ENCODE peak calls at places on chromosomes 2 and 18, in five cellular contexts. F, E, Z, D and W are unnamed samples.

GRCh38 chr18:31603335-31603734 is 11.7 kb downstream of the TTR start:
- DNase-seq in E (no peak), Z (no peak), D (no peak), F (no peak), W (no peak)

GRCh38 chr2:120604767-120605166 is 130.9 kb upstream of the GLI2 start:
- DNase-seq in D (no peak), F (no peak), Z (no peak), E (no peak), W (peak)

GRCh38 chr2:143720093-143720664 is 591.0 kb downstream of the ARHGAP15 start:
- DNase-seq in Z (peak), E (no peak), F (no peak), D (no peak), W (no peak)

GRCh38 chr18:54713386-54713785 is 114.9 kb upstream of the RAB27B start:
- DNase-seq in D (no peak), E (no peak), Z (no peak), F (no peak), W (no peak)

GRCh38 chr2:204885747-204886146 is 340.5 kb downstream of the PARD3B start:
- DNase-seq in E (no peak), D (peak), Z (peak), F (no peak), W (no peak)

GRCh38 chr2:118179445-118179844 is 91.2 kb downstream of the INSIG2 start:
- DNase-seq in D (no peak), E (no peak), Z (no peak), F (no peak), W (no peak)

GRCh38 chr2:197052371-197052770 is 125.9 kb upstream of the PGAP1 start:
- DNase-seq in Z (no peak), D (no peak), E (no peak), F (no peak), W (no peak)

GRCh38 chr2:172710584-172711024 is 25.0 kb upstream of the RAPGEF4 start:
- DNase-seq in F (no peak), E (peak), Z (peak), D (peak), W (no peak)

GRCh38 chr2:235414422-235414821 is 79.4 kb upstream of the AGAP1 start:
- DNase-seq in F (no peak), D (no peak), E (no peak), Z (no peak), W (no peak)

GRCh38 chr2:239000089-239000488 is 152.2 kb downstream of the TWIST2 start:
- DNase-seq in D (no peak), Z (no peak), F (no peak), E (no peak), W (peak)

GRCh38 chr18:3294435-3295080 is 32.6 kb downstream of the MYL12B start:
- DNase-seq in E (peak), Z (no peak), D (no peak), F (no peak), W (no peak)

GRCh38 chr18:23307567-23308295 is 145.4 kb upstream of the RIOK3 start:
- DNase-seq in E (peak), Z (no peak), F (no peak), D (no peak), W (peak)

GRCh38 chr2:68594674-68595492 is 48.5 kb upstream of the PROKR1 start:
- DNase-seq in Z (peak), E (peak), D (peak), F (peak), W (peak)

GRCh38 chr2:157782057-157782845 is 93.9 kb downstream of the ACVR1 start:
- DNase-seq in E (peak), Z (peak), F (no peak), D (no peak), W (no peak)

GRCh38 chr2:60302377-60303126 is 250.9 kb downstream of the BCL11A start:
- DNase-seq in D (no peak), E (no peak), Z (peak), F (no peak), W (no peak)

GRCh38 chr2:60303685-60304084 is 249.8 kb downstream of the BCL11A start:
- DNase-seq in E (no peak), D (no peak), Z (no peak), F (no peak), W (no peak)

GRCh38 chr2:60309326-60309725 is 244.1 kb downstream of the BCL11A start:
- DNase-seq in E (no peak), Z (no peak), D (no peak), F (no peak), W (no peak)

GRCh38 chr2:60309941-60310680 is 243.3 kb downstream of the BCL11A start:
- DNase-seq in Z (no peak), E (no peak), D (no peak), F (no peak), W (no peak)

GRCh38 chr2:60306231-60306861 is 247.1 kb downstream of the BCL11A start:
- DNase-seq in F (no peak), Z (no peak), D (no peak), E (no peak), W (no peak)
- H3K27ac ChIP-seq in F (no peak), Z (no peak), D (no peak), E (no peak), W (no peak)

DNA sequence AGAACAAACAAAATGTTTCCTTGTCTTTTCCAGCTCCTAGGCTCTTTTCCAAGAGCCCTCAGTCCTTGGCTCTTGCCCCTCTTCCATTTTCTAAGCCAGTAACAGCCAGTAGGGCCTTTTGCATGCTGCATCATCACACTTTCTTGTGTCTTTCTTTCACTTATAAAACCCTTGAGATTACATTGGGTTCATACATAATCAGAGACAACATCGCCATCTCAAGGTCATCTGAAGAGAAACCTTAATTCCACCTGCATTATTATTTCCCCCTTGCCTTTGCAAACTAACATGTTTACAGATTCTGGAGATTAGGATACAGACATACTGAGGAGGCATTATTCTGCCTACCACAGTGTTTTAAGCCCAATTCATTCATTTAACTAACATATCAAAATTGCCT is 697.3 kb downstream of the TRIB2 start:
- DNase-seq in Z (peak), F (no peak), E (no peak), D (no peak), W (no peak)
- TF ChIP-seq CTCF in Z (peak), F (no peak), E (no peak), D (peak), W (no peak)

GRCh38 chr2:55865095-55865835 is 58.3 kb downstream of the EFEMP1 start:
- DNase-seq in E (peak), Z (no peak), F (no peak), D (no peak), W (no peak)
- H3K27ac ChIP-seq in E (peak), Z (no peak), F (peak), D (no peak), W (no peak)

GRCh38 chr18:30134020-30134419 is 908.5 kb downstream of the DSC3 start:
- DNase-seq in F (no peak), Z (no peak), E (no peak), D (no peak), W (no peak)
- TF ChIP-seq CTCF in F (no peak), Z (no peak), E (no peak), D (no peak), W (no peak)

GRCh38 chr18:8719192-8719591 is 13.8 kb downstream of the MTCL1 start:
- DNase-seq in Z (no peak), E (no peak), F (no peak), D (no peak), W (no peak)

GRCh38 chr18:8721716-8722115 is 16.4 kb downstream of the MTCL1 start:
- DNase-seq in Z (peak), E (peak), D (no peak), F (no peak), W (no peak)

GRCh38 chr18:8721094-8721669 is 15.8 kb downstream of the MTCL1 start:
- DNase-seq in Z (peak), D (no peak), E (no peak), F (no peak), W (no peak)

GRCh38 chr18:8718401-8718913 is 13.1 kb downstream of the MTCL1 start:
- DNase-seq in D (no peak), E (no peak), Z (no peak), F (no peak), W (no peak)

GRCh38 chr18:8720141-8720540 is 14.8 kb downstream of the MTCL1 start:
- DNase-seq in F (no peak), Z (no peak), E (no peak), D (no peak), W (no peak)
- H3K27ac ChIP-seq in F (no peak), Z (peak), E (no peak), D (no peak), W (no peak)

GRCh38 chr2:220892018-220892634 is 680.0 kb downstream of the EPHA4 start:
- DNase-seq in D (no peak), F (no peak), E (no peak), Z (no peak), W (no peak)
- TF ChIP-seq CTCF in D (no peak), F (no peak), E (no peak), Z (no peak), W (no peak)

GRCh38 chr2:100215375-100215774 is 73.0 kb upstream of the AFF3 start:
- DNase-seq in F (no peak), E (no peak), D (no peak), Z (no peak), W (no peak)
- H3K27ac ChIP-seq in F (no peak), E (no peak), D (no peak), Z (no peak), W (no peak)